ENCODE peak calls at places on chromosomes 1 and 21, in four cellular contexts. P is A549, I is iPS-NIHi11, M is HT1080. E is an unnamed sample.

GRCh38 chr1:202162049-202162417 is 1.6 kb upstream of the PTPN7 start:
- DNase-seq in I (no peak), P (no peak), M (no peak), E (no peak)

GRCh38 chr1:176466514-176466913 is 3.5 kb downstream of the PAPPA2 start:
- DNase-seq in P (peak; percentile 19), I (peak; percentile 62), M (peak; percentile 63), E (no peak)

GRCh38 chr1:32925360-32926142 is 24.4 kb upstream of the TMEM54 start:
- DNase-seq in P (no peak), M (no peak), I (peak; percentile 58), E (no peak)

GRCh38 chr21:32316363-32317215 is 17.9 kb downstream of the MRAP start:
- DNase-seq in P (no peak), M (no peak), I (no peak), E (no peak)

GRCh38 chr1:172851871-172852270 is 193.0 kb downstream of the FASLG start:
- DNase-seq in P (no peak), I (no peak), M (no peak), E (peak; percentile 55)

GRCh38 chr1:15179485-15179883 is 25.9 kb downstream of the TMEM51 start:
- DNase-seq in I (no peak), P (no peak), M (no peak), E (no peak)

GRCh38 chr21:37153193-37153934 is 80.3 kb downstream of the TTC3 start:
- DNase-seq in M (no peak), P (no peak), I (no peak), E (no peak)

GRCh38 chr1:80427886-80428285 is 1372.8 kb upstream of the ADGRL2 start:
- DNase-seq in M (no peak), P (no peak), I (no peak), E (no peak)

GRCh38 chr1:169184812-169185211 is 78.3 kb downstream of the ATP1B1 start:
- DNase-seq in P (no peak), I (no peak), M (no peak), E (no peak)

GRCh38 chr1:16076003-16076870 is 2.8 kb upstream of the FAM131C start:
- DNase-seq in P (peak; percentile 70), M (peak; percentile 94), I (no peak), E (peak; percentile 96)

GRCh38 chr1:109261006-109261405 is 11.7 kb downstream of the CELSR2 start:
- DNase-seq in P (no peak), M (no peak), I (no peak), E (no peak)

GRCh38 chr21:42258150-42258884 is 39.4 kb downstream of the ABCG1 start:
- DNase-seq in P (peak; percentile 60), I (peak; percentile 93), M (peak; percentile 34), E (peak; percentile 26)

GRCh38 chr1:245987577-245987976 is 519.5 kb downstream of the SMYD3 start:
- DNase-seq in M (no peak), P (no peak), I (no peak), E (no peak)

GRCh38 chr1:178461676-178462075 is 35.1 kb downstream of the CLEC20A start:
- DNase-seq in M (no peak), I (no peak), P (no peak), E (no peak)

GRCh38 chr1:43944860-43945259 is 1.9 kb upstream of the IPO13 start:
- DNase-seq in I (no peak), P (no peak), M (no peak), E (no peak)

GRCh38 chr1:151060241-151061011 is at the start of gene MLLT11:
- DNase-seq in P (peak; percentile 66), M (peak; percentile 74), I (peak; percentile 78), E (peak; percentile 71)

GRCh38 chr1:173503391-173503790 is 26.3 kb downstream of the PRDX6 start:
- DNase-seq in P (no peak), M (peak; percentile 6), I (no peak), E (peak; percentile 28)

GRCh38 chr1:167538657-167539056 is 14.9 kb downstream of the CREG1 start:
- DNase-seq in M (peak; percentile 31), P (peak; percentile 35), I (peak; percentile 74), E (peak; percentile 43)

GRCh38 chr1:201488817-201489581 is 17.9 kb downstream of the CSRP1 start:
- DNase-seq in M (peak; percentile 96), I (no peak), P (peak; percentile 88), E (peak; percentile 98)

GRCh38 chr1:938088-938683 is 14.5 kb downstream of the SAMD11 start:
- DNase-seq in I (no peak), M (peak; percentile 54), P (no peak), E (peak; percentile 47)

GRCh38 chr1:16326833-16327404 is 25.4 kb downstream of the FBXO42 start:
- DNase-seq in P (no peak), M (no peak), I (no peak), E (no peak)